ENCODE peak calls at places on chromosome 6, in eight cellular contexts. H is choroid plexus epithelial cell; F is transverse colon; K is endothelial cell; W is epithelial cell of esophagus; U is fibroblast of villous mesenchyme; J is psoas muscle; Q is CD4-positive, alpha-beta memory T cell. P is an unnamed sample.

GRCh38 chr6:28212510-28213212 is 12.4 kb upstream of the ZSCAN9 start:
- DNase-seq in H (peak), F (peak), K (peak), W (peak), U (peak), J (no peak), Q (no peak), P (peak)

GRCh38 chr6:118578617-118579016 is 30.5 kb downstream of the PLN start:
- DNase-seq in H (no peak), F (no peak), K (no peak), W (no peak), U (no peak), J (no peak), Q (no peak), P (no peak)

GRCh38 chr6:2990179-2990931 is 9.3 kb upstream of the NQO2 start:
- DNase-seq in H (peak), F (peak), K (peak), W (peak), U (peak), J (no peak), Q (no peak), P (peak)

GRCh38 chr6:55866110-55866509 is 9.3 kb downstream of the BMP5 start:
- DNase-seq in H (no peak), F (no peak), K (no peak), W (peak), U (no peak), J (no peak), Q (no peak), P (no peak)

GRCh38 chr6:155125916-155126315 is 130.8 kb downstream of the TIAM2 start:
- DNase-seq in H (peak), F (no peak), K (no peak), W (no peak), U (peak), J (no peak), Q (no peak), P (no peak)

GRCh38 chr6:25482996-25483395 is 169.0 kb upstream of the SCGN start:
- DNase-seq in H (peak), F (no peak), K (no peak), W (no peak), U (no peak), J (no peak), Q (no peak), P (peak)

GRCh38 chr6:109795994-109796555 is 105.0 kb downstream of the FIG4 start:
- DNase-seq in H (peak), F (no peak), K (no peak), W (no peak), U (no peak), J (no peak), Q (no peak), P (peak)

GRCh38 chr6:117600008-117600743 is 2.1 kb downstream of the GOPC start:
- DNase-seq in H (peak), F (no peak), K (no peak), W (peak), U (peak), J (no peak), Q (no peak), P (no peak)

GRCh38 chr6:6583836-6584235 is 4.7 kb upstream of the LY86 start:
- DNase-seq in H (no peak), F (no peak), K (no peak), W (no peak), U (no peak), J (no peak), Q (no peak), P (no peak)

GRCh38 chr6:27130668-27131428 is 116.7 kb upstream of the PRSS16 start:
- DNase-seq in H (no peak), F (no peak), K (no peak), W (no peak), U (no peak), J (no peak), Q (no peak), P (no peak)

GRCh38 chr6:21228411-21228810 is 365.1 kb upstream of the SOX4 start:
- DNase-seq in H (no peak), F (no peak), K (no peak), W (peak), U (no peak), J (no peak), Q (no peak), P (no peak)

GRCh38 chr6:151436814-151437213 is 15.1 kb downstream of the RMND1 start:
- DNase-seq in H (peak), F (no peak), K (no peak), W (peak), U (peak), J (no peak), Q (no peak), P (peak)

GRCh38 chr6:74632196-74632595 is 573.7 kb downstream of the COL12A1 start:
- DNase-seq in H (no peak), F (no peak), K (no peak), W (no peak), U (no peak), J (no peak), Q (no peak), P (no peak)

GRCh38 chr6:108277295-108277694 is 16.5 kb upstream of the SNX3 start:
- DNase-seq in H (no peak), F (no peak), K (no peak), W (no peak), U (no peak), J (no peak), Q (no peak), P (no peak)

GRCh38 chr6:85464260-85464644 is 14.4 kb downstream of the NT5E start:
- DNase-seq in H (peak), F (no peak), K (no peak), W (peak), U (peak), J (peak), Q (no peak), P (peak)

GRCh38 chr6:145508107-145508506 is 227.2 kb downstream of the EPM2A start:
- DNase-seq in H (peak), F (no peak), K (no peak), W (peak), U (no peak), J (no peak), Q (no peak), P (peak)

GRCh38 chr6:149716181-149716580 is 1.7 kb downstream of the LATS1 start:
- DNase-seq in H (no peak), F (no peak), K (no peak), W (no peak), U (peak), J (no peak), Q (no peak), P (no peak)

GRCh38 chr6:166307981-166308768 is at the start of gene PRR18:
- DNase-seq in H (no peak), F (no peak), K (peak), W (no peak), U (no peak), J (no peak), Q (no peak), P (no peak)

GRCh38 chr6:159169557-159170332 is 545 bp downstream of the FNDC1 start:
- DNase-seq in H (peak), F (no peak), K (peak), W (peak), U (peak), J (peak), Q (no peak), P (peak)

GRCh38 chr6:87674286-87674685 is 27.7 kb downstream of the AKIRIN2 start:
- DNase-seq in H (no peak), F (no peak), K (no peak), W (no peak), U (no peak), J (no peak), Q (no peak), P (no peak)

GRCh38 chr6:45555981-45556771 is 178.4 kb upstream of the SUPT3H start:
- DNase-seq in H (peak), F (no peak), K (no peak), W (no peak), U (peak), J (no peak), Q (no peak), P (peak)

GRCh38 chr6:12266571-12266970 is 23.6 kb upstream of the EDN1 start:
- DNase-seq in H (peak), F (no peak), K (no peak), W (peak), U (peak), J (no peak), Q (no peak), P (peak)